ENCODE peak calls at places on chromosomes 12 and 14, in six cellular contexts. C is fibroblast of lung, H is stomach, S is cardiac muscle cell, D is GM12878, Y is transverse colon. I is an unnamed sample.

GRCh38 chr12:33988888-33989287 is 33.4 kb upstream of the ALG10 start:
- DNase-seq in H (no peak), Y (no peak), D (no peak), S (no peak), C (no peak), I (no peak)

GRCh38 chr14:52551205-52551604 is 1.1 kb downstream of the TXNDC16 start:
- DNase-seq in Y (no peak), S (no peak), C (no peak), H (no peak), D (no peak), I (no peak)

GRCh38 chr12:75964150-75964549 is 67.4 kb downstream of the PHLDA1 start:
- DNase-seq in C (no peak), Y (peak; percentile 38), H (peak; percentile 40), D (no peak), S (no peak), I (no peak)

GRCh38 chr12:52243264-52243773 is 10.3 kb downstream of the KRT7 start:
- DNase-seq in H (no peak), C (peak; percentile 53), S (no peak), Y (no peak), D (no peak), I (no peak)

GRCh38 chr14:22839159-22839779 is 2.9 kb downstream of the MMP14 start:
- DNase-seq in S (no peak), Y (peak; percentile 29), D (no peak), C (no peak), H (no peak), I (no peak)

GRCh38 chr14:22847661-22848341 is 11.4 kb downstream of the MMP14 start:
- DNase-seq in S (no peak), C (peak; percentile 79), H (no peak), D (no peak), Y (no peak), I (no peak)

GRCh38 chr12:5577239-5577638 is 145.3 kb downstream of the NTF3 start:
- DNase-seq in S (peak; percentile 10), D (no peak), Y (peak; percentile 27), H (no peak), C (no peak), I (no peak)

GRCh38 chr14:105882626-105883025 is 356.2 kb downstream of the TMEM121 start:
- DNase-seq in D (no peak), Y (peak; percentile 3), S (no peak), H (peak; percentile 8), C (no peak), I (no peak)

GRCh38 chr12:107145397-107145796 is 52.0 kb upstream of the CRY1 start:
- DNase-seq in S (no peak), C (peak; percentile 66), H (no peak), D (no peak), Y (no peak), I (no peak)

GRCh38 chr12:94427520-94428381 is 31.9 kb downstream of the CEP83 start:
- DNase-seq in H (no peak), Y (peak; percentile 24), S (peak; percentile 39), C (peak; percentile 89), D (peak; percentile 43), I (peak; percentile 74)

GRCh38 chr12:67241482-67241881 is 27.7 kb upstream of the CAND1 start:
- DNase-seq in Y (no peak), D (no peak), H (no peak), S (no peak), C (peak; percentile 27), I (no peak)

GRCh38 chr14:23141706-23142467 is 22.8 kb upstream of the CEBPE start:
- DNase-seq in H (peak; percentile 79), S (no peak), D (no peak), Y (peak; percentile 26), C (peak; percentile 66), I (peak; percentile 74)

GRCh38 chr14:84707830-84708229 is 822.1 kb upstream of the FLRT2 start:
- DNase-seq in D (no peak), C (no peak), S (no peak), Y (no peak), H (no peak), I (no peak)

GRCh38 chr12:101277443-101277842 is 2.5 kb upstream of the UTP20 start:
- DNase-seq in D (no peak), Y (no peak), S (no peak), H (no peak), C (no peak), I (no peak)

GRCh38 chr12:113133036-113133435 is 2.5 kb downstream of the RASAL1 start:
- DNase-seq in D (no peak), Y (no peak), C (no peak), S (no peak), H (no peak), I (no peak)

GRCh38 chr14:103854822-103855733 is 7.7 kb upstream of the PPP1R13B start:
- DNase-seq in S (peak; percentile 55), Y (peak; percentile 59), H (peak; percentile 79), C (no peak), D (no peak), I (peak; percentile 87)

GRCh38 chr12:45725631-45726593 is 3.6 kb upstream of the ARID2 start:
- DNase-seq in H (no peak), C (peak; percentile 36), S (peak; percentile 45), D (no peak), Y (peak; percentile 17), I (peak; percentile 32)

GRCh38 chr12:54028324-54029201 is at the start of gene HOXC6:
- DNase-seq in C (no peak), D (no peak), Y (no peak), H (no peak), S (no peak), I (no peak)

GRCh38 chr14:89447182-89447970 is 30.3 kb upstream of the FOXN3 start:
- DNase-seq in S (no peak), D (no peak), Y (no peak), C (no peak), H (no peak), I (no peak)

DNA sequence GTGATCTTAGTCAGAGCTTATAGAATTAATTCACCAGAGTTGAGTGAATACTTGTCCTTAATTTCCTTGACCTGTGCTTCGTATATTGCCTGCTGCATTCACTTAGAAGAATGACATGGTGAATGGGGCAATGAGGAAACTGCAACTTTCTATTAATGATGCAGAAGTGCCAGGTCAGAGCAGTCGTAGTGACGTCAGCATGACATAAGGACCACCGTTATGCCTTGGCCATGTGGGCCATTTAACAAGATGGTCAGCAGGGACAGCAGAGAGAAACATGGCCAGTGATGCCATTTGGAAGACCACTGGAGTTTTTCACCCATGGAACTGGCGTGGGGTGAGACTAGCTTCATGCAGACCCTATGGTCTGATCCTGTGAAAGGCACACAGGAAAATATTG is 1469.4 kb upstream of the TMEM132C start:
- DNase-seq in D (no peak), S (no peak), H (no peak), Y (no peak), C (no peak), I (no peak)
- H3K9me3 ChIP-seq in D (no peaks in the 10 kb centered on the region), S (no peaks in the 10 kb centered on the region), H (no peaks in the 10 kb centered on the region), Y (no peaks in the 10 kb centered on the region), C (no peaks in the 10 kb centered on the region), I (no peaks in the 10 kb centered on the region)

GRCh38 chr12:57243521-57244305 is 7.3 kb downstream of the STAC3 start:
- DNase-seq in D (no peak), C (peak; percentile 39), Y (peak; percentile 86), H (peak; percentile 85), S (peak; percentile 84), I (peak; percentile 74)

GRCh38 chr12:57241556-57242310 is 9.3 kb downstream of the STAC3 start:
- DNase-seq in C (no peak), S (no peak), Y (no peak), H (no peak), D (no peak), I (no peak)

GRCh38 chr12:57240926-57241555 is 9.9 kb downstream of the STAC3 start:
- DNase-seq in S (no peak), Y (peak; percentile 28), C (no peak), H (no peak), D (no peak), I (peak; percentile 66)

GRCh38 chr12:57242691-57243454 is 8.1 kb downstream of the STAC3 start:
- DNase-seq in C (peak; percentile 32), Y (peak; percentile 72), S (peak; percentile 83), D (no peak), H (peak; percentile 63), I (peak; percentile 90)

DNA sequence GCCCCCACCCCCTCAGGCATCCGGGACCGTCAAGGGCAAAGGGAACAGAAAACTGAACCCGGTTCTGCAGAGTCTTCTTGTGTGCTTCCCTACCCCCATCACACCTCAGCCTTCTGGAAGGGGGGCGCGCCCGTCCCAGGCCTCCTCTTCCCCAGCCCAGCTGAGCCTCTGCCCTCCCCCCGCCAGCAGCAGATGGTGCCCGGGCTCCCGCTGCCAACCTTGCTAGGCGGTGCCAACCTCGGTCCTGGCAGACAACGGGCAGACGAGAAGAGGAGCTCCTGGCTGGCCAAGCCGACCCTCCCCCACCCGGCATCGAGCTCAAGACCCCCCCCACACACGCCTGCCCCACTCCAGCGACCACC is 8.7 kb downstream of the STAC3 start:
- DNase-seq in D (no peak), H (peak; percentile 58), C (no peak), Y (peak; percentile 56), S (no peak), I (no peak)
- H3K4me1 ChIP-seq in D (peaks cover 50% of the 10 kb centered on the region), H (peaks cover 59% of the 10 kb centered on the region), C (peaks cover 25% of the 10 kb centered on the region), Y (peaks cover 63% of the 10 kb centered on the region), S (peaks cover 10% of the 10 kb centered on the region), I (peaks cover 22% of the 10 kb centered on the region)

DNA sequence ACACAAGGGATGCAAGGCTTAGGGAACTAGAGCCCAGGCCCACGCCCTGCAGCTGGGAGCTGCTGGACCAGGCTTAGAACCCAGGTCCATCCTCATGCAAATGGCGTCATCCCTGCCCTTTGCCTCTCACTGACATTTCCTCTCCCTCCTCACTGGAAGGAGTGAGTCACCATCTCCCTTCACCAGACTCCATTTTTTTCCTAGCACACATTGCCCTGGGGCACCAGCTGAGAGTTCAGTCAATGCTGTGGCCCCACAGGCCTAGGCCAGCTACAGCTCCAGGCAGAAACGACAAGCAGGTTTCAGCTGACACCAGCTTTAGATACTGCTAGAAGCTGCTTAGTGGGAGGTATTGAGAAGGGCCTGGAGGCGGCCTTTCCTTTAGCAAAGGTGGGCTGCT is 98.9 kb downstream of the RIMBP2 start:
- DNase-seq in S (peak; percentile 2), Y (no peak), C (no peak), H (no peak), D (no peak), I (no peak)
- H3K9me3 ChIP-seq in S (no peaks in the 10 kb centered on the region), Y (no peaks in the 10 kb centered on the region), C (no peaks in the 10 kb centered on the region), H (peaks cover 8% of the 10 kb centered on the region), D (no peaks in the 10 kb centered on the region), I (no peaks in the 10 kb centered on the region)

GRCh38 chr14:101707863-101708620 is 53.5 kb upstream of the PPP2R5C start:
- DNase-seq in C (no peak), H (no peak), Y (no peak), D (no peak), S (no peak), I (no peak)

GRCh38 chr14:101708853-101709532 is 52.5 kb upstream of the PPP2R5C start:
- DNase-seq in S (no peak), H (no peak), C (no peak), Y (no peak), D (no peak), I (no peak)

GRCh38 chr14:101711041-101711861 is 50.3 kb upstream of the PPP2R5C start:
- DNase-seq in Y (no peak), H (peak; percentile 5), C (no peak), D (no peak), S (no peak), I (no peak)

GRCh38 chr14:101709962-101710891 is 51.3 kb upstream of the PPP2R5C start:
- DNase-seq in H (peak; percentile 44), S (no peak), D (no peak), C (no peak), Y (peak; percentile 44), I (no peak)

DNA sequence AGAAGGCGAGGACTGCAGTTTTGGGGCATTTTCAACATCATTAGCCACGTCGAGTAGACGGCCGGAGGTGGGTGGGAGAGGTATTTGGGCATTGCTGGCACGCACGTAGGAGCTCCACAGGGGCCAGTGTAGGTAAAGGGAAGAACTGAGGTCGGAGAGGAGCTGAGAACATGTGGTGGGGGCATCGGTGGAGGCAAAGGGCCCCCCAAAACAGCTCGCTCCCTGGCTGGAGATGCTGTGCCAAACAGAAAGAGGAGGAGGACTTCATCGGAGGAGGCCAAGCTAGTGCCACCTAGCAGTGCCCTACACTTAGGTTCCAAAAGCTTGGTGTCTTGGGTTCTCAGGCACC is 52.0 kb upstream of the PPP2R5C start:
- DNase-seq in D (no peak), Y (no peak), S (no peak), C (no peak), H (peak; percentile 13), I (no peak)
- H3K4me1 ChIP-seq in D (peaks cover 14% of the 10 kb centered on the region), Y (peaks cover 26% of the 10 kb centered on the region), S (no peaks in the 10 kb centered on the region), C (no peaks in the 10 kb centered on the region), H (peaks cover 17% of the 10 kb centered on the region), I (peaks cover 3% of the 10 kb centered on the region)